ENCODE peak calls at places on chromosomes 12 and 14, in five cellular contexts. F is H9, Z is neuronal stem cell, S is trophoblast cell, J is H1. W is an unnamed sample.

GRCh38 chr14:51534623-51535022 is 117.1 kb upstream of the FRMD6 start:
- DNase-seq in F (no peak), Z (no peak), S (peak), J (no peak), W (peak)

GRCh38 chr12:32698285-32698684 is 19.2 kb downstream of the DNM1L start:
- DNase-seq in F (no peak), Z (no peak), S (no peak), J (no peak), W (peak)

GRCh38 chr12:117362391-117362790 is 965 bp upstream of the NOS1 start:
- DNase-seq in F (no peak), Z (no peak), S (no peak), J (no peak), W (no peak)

GRCh38 chr14:52106853-52107252 is 38.0 kb upstream of the NID2 start:
- DNase-seq in F (no peak), Z (no peak), S (no peak), J (no peak), W (peak)

GRCh38 chr14:69629225-69630127 is 18.1 kb downstream of the SUSD6 start:
- DNase-seq in F (no peak), Z (no peak), S (no peak), J (no peak), W (no peak)

GRCh38 chr14:63134801-63135200 is 69.4 kb upstream of the RHOJ start:
- DNase-seq in F (no peak), Z (peak), S (peak), J (no peak), W (peak)

GRCh38 chr14:61331992-61332657 is 10.7 kb downstream of the PRKCH start:
- DNase-seq in F (no peak), Z (no peak), S (peak), J (no peak), W (no peak)

GRCh38 chr12:14059538-14059937 is 78.1 kb upstream of the GRIN2B start:
- DNase-seq in F (no peak), Z (no peak), S (no peak), J (no peak), W (no peak)

GRCh38 chr12:104750061-104750460 is 208.0 kb downstream of the SLC41A2 start:
- DNase-seq in F (peak), Z (no peak), S (peak), J (no peak), W (peak)

GRCh38 chr14:39265741-39266588 is 32.2 kb downstream of the MIA2 start:
- DNase-seq in F (no peak), Z (no peak), S (peak), J (no peak), W (peak)

GRCh38 chr12:110245278-110245868 is 35.7 kb upstream of the ATP2A2 start:
- DNase-seq in F (peak), Z (no peak), S (peak), J (no peak), W (no peak)

GRCh38 chr12:68237068-68237467 is 11.5 kb upstream of the IL26 start:
- DNase-seq in F (no peak), Z (no peak), S (no peak), J (no peak), W (no peak)

GRCh38 chr12:55019784-55020183 is at the start of gene NEUROD4:
- DNase-seq in F (peak), Z (peak), S (peak), J (peak), W (peak)

GRCh38 chr12:49019435-49020317 is 1.1 kb upstream of the PRKAG1 start:
- DNase-seq in F (peak), Z (no peak), S (peak), J (no peak), W (peak)

GRCh38 chr12:39620664-39621658 is 1.4 kb upstream of the ABCD2 start:
- DNase-seq in F (no peak), Z (no peak), S (no peak), J (no peak), W (peak)

GRCh38 chr14:105742531-105742848 is 216.1 kb downstream of the TMEM121 start:
- DNase-seq in F (no peak), Z (no peak), S (no peak), J (no peak), W (no peak)

GRCh38 chr14:61280092-61280525 is 1.0 kb downstream of the TMEM30B start:
- DNase-seq in F (no peak), Z (no peak), S (no peak), J (no peak), W (no peak)

GRCh38 chr12:93039062-93039461 is 110.0 kb upstream of the EEA1 start:
- DNase-seq in F (no peak), Z (no peak), S (no peak), J (no peak), W (no peak)

GRCh38 chr14:102170061-102170460 is 30.4 kb downstream of the WDR20 start:
- DNase-seq in F (no peak), Z (no peak), S (no peak), J (no peak), W (no peak)

GRCh38 chr12:66319266-66319954 is 17.1 kb downstream of the HELB start:
- DNase-seq in F (no peak), Z (no peak), S (no peak), J (no peak), W (no peak)

GRCh38 chr14:73260574-73260973 is 23.3 kb downstream of the PAPLN start:
- DNase-seq in F (no peak), Z (no peak), S (no peak), J (no peak), W (no peak)

GRCh38 chr12:44000309-44000952 is 164.6 kb downstream of the TMEM117 start:
- DNase-seq in F (peak), Z (peak), S (peak), J (peak), W (peak)

GRCh38 chr12:89884365-89884915 is 175.8 kb upstream of the ATP2B1 start:
- DNase-seq in F (no peak), Z (no peak), S (no peak), J (no peak), W (no peak)

GRCh38 chr14:79764288-79764687 is 447.0 kb downstream of the DIO2 start:
- DNase-seq in F (no peak), Z (no peak), S (no peak), J (no peak), W (no peak)

GRCh38 chr12:131375972-131376345 is 334.9 kb upstream of the SFSWAP start:
- DNase-seq in F (no peak), Z (no peak), S (no peak), J (no peak), W (no peak)

GRCh38 chr12:69648476-69648875 is 37.8 kb upstream of the LRRC10 start:
- DNase-seq in F (no peak), Z (no peak), S (peak), J (no peak), W (peak)

GRCh38 chr12:26870491-26871419 is 37.8 kb upstream of the ITPR2 start:
- DNase-seq in F (no peak), Z (no peak), S (peak), J (no peak), W (peak)

GRCh38 chr12:75602111-75602510 is 90.7 kb upstream of the KRR1 start:
- DNase-seq in F (no peak), Z (no peak), S (no peak), J (no peak), W (no peak)

GRCh38 chr12:75600146-75600545 is 88.7 kb upstream of the KRR1 start:
- DNase-seq in F (no peak), Z (no peak), S (no peak), J (no peak), W (no peak)

GRCh38 chr12:75606921-75607320 is 95.5 kb upstream of the KRR1 start:
- DNase-seq in F (no peak), Z (no peak), S (no peak), J (no peak), W (no peak)

GRCh38 chr12:75606146-75606545 is 94.7 kb upstream of the KRR1 start:
- DNase-seq in F (no peak), Z (no peak), S (no peak), J (no peak), W (no peak)

GRCh38 chr12:75603475-75603874 is 92.1 kb upstream of the KRR1 start:
- DNase-seq in F (no peak), Z (no peak), S (no peak), J (no peak), W (no peak)
- H2BK12ac ChIP-seq in F (no peak), Z (no peak), S (no peak), J (no peak), W (no peak)

DNA sequence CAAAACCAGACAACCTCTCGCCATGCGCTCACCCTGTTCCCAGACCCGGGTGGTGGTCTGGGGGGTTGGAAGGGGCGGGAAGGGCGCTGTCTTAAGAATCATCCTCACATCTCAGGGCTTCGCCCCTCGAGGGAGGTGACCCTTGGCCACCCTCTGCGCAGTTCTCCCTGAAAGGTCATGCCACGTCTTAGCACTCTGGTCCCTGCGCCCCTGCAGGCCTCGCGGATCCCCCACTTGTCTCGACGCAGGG is 40.6 kb upstream of the CAPRIN2 start:
- DNase-seq in F (no peak), Z (peak), S (no peak), J (no peak), W (no peak)
- H2AK5ac ChIP-seq in F (no peak), Z (no peak), S (no peak), J (no peak), W (peak)

DNA sequence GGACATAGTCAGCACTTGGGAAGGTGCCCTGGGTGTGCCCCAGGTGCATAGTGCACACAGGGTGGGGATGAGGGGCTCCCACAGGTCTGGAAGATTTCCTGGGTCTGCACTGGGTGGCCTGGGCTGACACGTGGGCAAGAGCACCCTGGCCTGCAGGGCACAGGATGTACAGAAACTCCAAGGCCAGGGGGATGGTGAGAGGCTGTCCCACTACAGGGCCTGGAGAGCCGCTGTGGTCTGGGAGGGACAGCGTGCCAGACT is 35.8 kb upstream of the PPP1R13B start:
- DNase-seq in F (no peak), Z (no peak), S (no peak), J (no peak), W (no peak)
- H2BK12ac ChIP-seq in F (no peak), Z (peak), S (no peak), J (no peak), W (no peak)

DNA sequence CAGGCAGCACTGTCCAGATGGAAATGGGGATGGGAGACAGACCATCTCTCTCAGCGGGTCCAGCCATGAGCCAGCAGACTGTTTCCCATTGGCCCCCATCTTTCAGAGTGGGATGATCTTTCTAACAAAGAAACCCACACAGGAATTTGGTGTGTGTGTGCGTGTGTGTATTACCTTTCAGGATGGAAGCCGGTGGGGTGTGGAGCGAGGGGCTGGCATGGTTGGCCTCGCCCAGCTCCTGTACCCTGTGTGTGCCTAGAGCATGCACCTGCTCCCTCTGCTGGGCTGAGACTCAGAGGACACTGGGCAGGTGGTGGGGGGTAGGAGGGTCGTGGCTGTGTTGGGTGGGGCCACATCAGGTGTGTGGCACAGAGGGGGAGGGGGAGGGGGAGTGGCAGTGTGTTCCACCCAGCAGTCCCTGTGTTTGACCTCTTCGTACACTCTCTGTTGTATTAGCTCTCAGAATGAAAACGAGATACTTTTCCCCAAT is 33.0 kb upstream of the TSPAN9 start:
- DNase-seq in F (peak), Z (no peak), S (no peak), J (no peak), W (no peak)
- H2AK5ac ChIP-seq in F (no peak), Z (peak), S (no peak), J (no peak), W (no peak)

GRCh38 chr12:122866379-122866778 is 29.5 kb downstream of the VPS37B start:
- DNase-seq in F (no peak), Z (no peak), S (no peak), J (no peak), W (no peak)
- H2BK12ac ChIP-seq in F (no peak), Z (no peak), S (no peak), J (no peak), W (no peak)

GRCh38 chr12:57461326-57461903 is 1.8 kb downstream of the GLI1 start:
- DNase-seq in F (peak), Z (peak), S (peak), J (no peak), W (peak)
- H2AK5ac ChIP-seq in F (no peak), Z (no peak), S (no peak), J (no peak), W (no peak)

DNA sequence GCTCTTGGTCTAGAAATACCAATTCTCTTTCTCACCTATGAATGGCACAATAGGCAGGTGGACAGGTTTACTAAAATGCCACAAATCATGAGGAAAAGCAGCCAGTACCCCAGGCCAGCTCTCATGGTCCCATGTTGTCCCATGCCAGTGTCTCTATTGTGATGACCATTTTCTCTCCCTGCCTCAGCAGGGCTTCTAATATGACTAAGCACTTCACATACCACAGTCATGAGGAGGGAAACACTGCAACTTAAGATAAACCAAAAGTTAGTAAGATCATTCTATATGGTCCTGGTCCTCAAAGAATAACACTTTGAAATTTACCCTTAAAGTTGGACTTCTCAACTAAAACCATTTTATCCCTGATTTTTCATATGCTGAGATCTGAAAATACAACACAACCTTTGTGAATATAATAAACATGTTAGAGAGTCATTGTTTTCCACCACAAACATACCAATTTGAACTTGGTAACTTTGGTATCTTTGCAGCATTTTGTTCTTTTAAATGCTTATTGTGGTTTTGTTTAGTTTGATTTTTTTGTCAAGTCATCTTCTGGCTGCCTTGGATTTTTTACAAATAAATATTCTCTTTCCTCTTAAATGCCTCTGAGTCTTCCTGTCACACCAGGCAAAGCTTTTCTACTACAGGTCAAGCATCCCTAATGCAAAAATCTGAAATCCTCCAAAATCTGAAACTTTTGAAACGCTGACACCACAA is 3.5 kb downstream of the TTC5 start:
- DNase-seq in F (no peak), Z (no peak), S (no peak), J (no peak), W (peak)
- H2BK12ac ChIP-seq in F (no peak), Z (no peak), S (no peak), J (no peak), W (no peak)

W was measured in mesenchymal stem cell.